ENCODE peak calls at places on chromosomes 5 and 9, in nine cellular contexts. E is stimulated activated CD4-positive, alpha-beta T cell treated with anti-CD3 and anti-CD28 coated beads, Interleukin-15, amount 100 ng/mL, for 24 hours; O is HEK293T; W is iPS DF 6.9; M is NCI-H774; V is central memory CD4-positive, alpha-beta T cell; A is T-helper 9 cell; Y is endodermal cell; C is suprapubic skin. I is an unnamed sample.

GRCh38 chr9:18451409-18451808 is 22.5 kb upstream of the ADAMTSL1 start:
- DNase-seq in E (no peak), O (no peak), W (no peak), M (no peak), V (no peak), A (no peak), Y (no peak), C (no peak), I (no peak)

GRCh38 chr5:85985167-85985566 is 632.6 kb upstream of the COX7C start:
- DNase-seq in E (no peak), O (no peak), W (no peak), M (no peak), V (no peak), A (no peak), Y (no peak), C (no peak), I (no peak)

GRCh38 chr5:59025734-59026133 is 442.9 kb downstream of the RAB3C start:
- DNase-seq in E (no peak), O (no peak), W (no peak), M (no peak), V (no peak), A (no peak), Y (no peak), C (no peak), I (no peak)

GRCh38 chr5:56356121-56356875 is 123.2 kb upstream of the ANKRD55 start:
- DNase-seq in E (no peak), O (no peak), W (no peak), M (no peak), V (no peak), A (no peak), Y (no peak), C (no peak), I (no peak)

GRCh38 chr5:96257904-96258303 is 175.1 kb downstream of the PCSK1 start:
- DNase-seq in E (no peak), O (no peak), W (no peak), M (no peak), V (no peak), A (no peak), Y (no peak), C (no peak), I (no peak)

GRCh38 chr9:26809795-26810194 is 82.8 kb downstream of the CAAP1 start:
- DNase-seq in E (no peak), O (no peak), W (no peak), M (no peak), V (no peak), A (no peak), Y (no peak), C (no peak), I (no peak)

GRCh38 chr9:124386201-124386600 is 29.0 kb downstream of the PSMB7 start:
- DNase-seq in E (no peak), O (no peak), W (no peak), M (no peak), V (no peak), A (no peak), Y (no peak), C (no peak), I (no peak)

GRCh38 chr5:73917433-73917832 is 291.4 kb downstream of the ARHGEF28 start:
- DNase-seq in E (no peak), O (no peak), W (no peak), M (no peak), V (no peak), A (no peak), Y (no peak), C (no peak), I (peak; percentile 97)

GRCh38 chr9:93132946-93133640 is 958 bp downstream of the NINJ1 start:
- DNase-seq in E (no peak), O (no peak), W (no peak), M (no peak), V (no peak), A (no peak), Y (peak; percentile 69), C (peak; percentile 78), I (no peak)

GRCh38 chr9:8366161-8366926 is 566.8 kb upstream of the DMAC1 start:
- DNase-seq in E (no peak), O (no peak), W (no peak), M (no peak), V (no peak), A (no peak), Y (no peak), C (no peak), I (no peak)

GRCh38 chr5:177452688-177453638 is 6.3 kb downstream of the PRR7 start:
- DNase-seq in E (peak; percentile 11), O (no peak), W (no peak), M (no peak), V (no peak), A (no peak), Y (peak; percentile 66), C (no peak), I (no peak)

GRCh38 chr5:14267166-14267838 is 124.2 kb downstream of the TRIO start:
- DNase-seq in E (no peak), O (no peak), W (no peak), M (no peak), V (no peak), A (no peak), Y (peak; percentile 82), C (no peak), I (no peak)

GRCh38 chr9:121827251-121827967 is 176.0 kb downstream of the DAB2IP start:
- DNase-seq in E (no peak), O (no peak), W (no peak), M (no peak), V (no peak), A (no peak), Y (peak; percentile 57), C (no peak), I (no peak)

GRCh38 chr5:43363445-43364152 is 48.6 kb downstream of the CCL28 start:
- DNase-seq in E (no peak), O (no peak), W (no peak), M (no peak), V (no peak), A (no peak), Y (no peak), C (no peak), I (no peak)

GRCh38 chr9:6007770-6008168 is 7.7 kb downstream of the RANBP6 start:
- DNase-seq in E (peak; percentile 83), O (peak; percentile 53), W (no peak), M (peak; percentile 91), V (peak; percentile 75), A (peak; percentile 76), Y (peak; percentile 94), C (peak; percentile 89), I (no peak)

GRCh38 chr9:90900130-90900529 is 98.5 kb downstream of the SYK start:
- DNase-seq in E (no peak), O (no peak), W (no peak), M (no peak), V (no peak), A (no peak), Y (peak; percentile 66), C (no peak), I (no peak)

GRCh38 chr5:174737335-174737734 is 13.0 kb downstream of the MSX2 start:
- DNase-seq in E (no peak), O (no peak), W (no peak), M (no peak), V (no peak), A (no peak), Y (no peak), C (no peak), I (no peak)

GRCh38 chr5:59842999-59843398 is 50.5 kb downstream of the PDE4D start:
- DNase-seq in E (no peak), O (no peak), W (no peak), M (no peak), V (no peak), A (no peak), Y (no peak), C (no peak), I (no peak)

GRCh38 chr5:137101544-137101943 is 397.6 kb downstream of the SPOCK1 start:
- DNase-seq in E (no peak), O (no peak), W (no peak), M (no peak), V (no peak), A (no peak), Y (no peak), C (no peak), I (no peak)

GRCh38 chr5:164191240-164191639 is 685.8 kb downstream of the MAT2B start:
- DNase-seq in E (no peak), O (peak; percentile 17), W (no peak), M (no peak), V (no peak), A (no peak), Y (no peak), C (no peak), I (no peak)

GRCh38 chr5:132181011-132181629 is 46.5 kb downstream of the P4HA2 start:
- DNase-seq in E (no peak), O (no peak), W (no peak), M (no peak), V (no peak), A (no peak), Y (peak; percentile 51), C (no peak), I (no peak)

GRCh38 chr9:129850821-129851540 is 15.7 kb downstream of the USP20 start:
- DNase-seq in E (no peak), O (no peak), W (no peak), M (no peak), V (no peak), A (no peak), Y (no peak), C (no peak), I (no peak)

GRCh38 chr5:131064669-131065371 is 100.2 kb downstream of the HINT1 start:
- DNase-seq in E (no peak), O (no peak), W (no peak), M (no peak), V (no peak), A (no peak), Y (no peak), C (no peak), I (no peak)

GRCh38 chr9:112771359-112772214 is 21.0 kb downstream of the SNX30 start:
- DNase-seq in E (no peak), O (no peak), W (no peak), M (no peak), V (no peak), A (no peak), Y (no peak), C (no peak), I (no peak)

GRCh38 chr9:123081824-123082223 is 48.4 kb downstream of the GPR21 start:
- DNase-seq in E (peak; percentile 18), O (peak; percentile 49), W (no peak), M (peak; percentile 20), V (peak; percentile 5), A (no peak), Y (peak; percentile 68), C (no peak), I (peak; percentile 7)

GRCh38 chr5:27325513-27325912 is 287.1 kb upstream of the CDH9 start:
- DNase-seq in E (no peak), O (no peak), W (no peak), M (no peak), V (no peak), A (no peak), Y (no peak), C (no peak), I (no peak)

GRCh38 chr5:115856936-115857524 is 15.3 kb downstream of the AP3S1 start:
- DNase-seq in E (no peak), O (no peak), W (no peak), M (no peak), V (no peak), A (no peak), Y (no peak), C (no peak), I (no peak)

GRCh38 chr5:139678751-139679750 is 30.9 kb downstream of the CXXC5 start:
- DNase-seq in E (no peak), O (no peak), W (no peak), M (no peak), V (no peak), A (no peak), Y (no peak), C (no peak), I (peak; percentile 82)

GRCh38 chr5:106691701-106692100 is 979.0 kb downstream of the EFNA5 start:
- DNase-seq in E (no peak), O (no peak), W (no peak), M (no peak), V (no peak), A (no peak), Y (no peak), C (no peak), I (no peak)

I was measured in DMS 273 treated with DMSO at 0.1 percent for 48 hours.